ENCODE peak calls at places on chromosomes 7 and 10, in four cellular contexts. L is A549; S is CD8-positive, alpha-beta T cell; N is psoas muscle. P is an unnamed sample. For H3K9me3, the result is how much of the 10 kb centered on the place peaks cover.

GRCh38 chr7:116863168-116863670 is 832 bp downstream of the CAPZA2 start:
- DNase-seq in N (peak), L (peak), S (no peak), P (no peak)

GRCh38 chr10:35274511-35275060 is 61.7 kb upstream of the CCNY start:
- DNase-seq in N (no peak), L (no peak), S (no peak), P (no peak)

GRCh38 chr7:52502281-52502680 is 533.2 kb upstream of the POM121L12 start:
- DNase-seq in S (no peak), N (no peak), L (no peak), P (no peak)

GRCh38 chr7:90946711-90947501 is 317.3 kb upstream of the FZD1 start:
- DNase-seq in S (no peak), N (no peak), L (no peak), P (no peak)

GRCh38 chr10:99540673-99541531 is 8.2 kb downstream of the NKX2-3 start:
- DNase-seq in N (no peak), S (no peak), L (no peak), P (peak)

GRCh38 chr10:124308811-124309210 is 109.9 kb downstream of the OAT start:
- DNase-seq in S (no peak), N (no peak), L (no peak), P (no peak)

GRCh38 chr7:81607987-81608386 is 161.9 kb downstream of the HGF start:
- DNase-seq in L (no peak), N (no peak), S (no peak), P (no peak)

GRCh38 chr7:94397721-94398120 is 3.0 kb downstream of the COL1A2 start:
- DNase-seq in S (no peak), L (no peak), N (no peak), P (no peak)

GRCh38 chr7:148856891-148857290 is 27.2 kb downstream of the EZH2 start:
- DNase-seq in L (no peak), N (no peak), S (no peak), P (no peak)

GRCh38 chr7:80740778-80741545 is 102.5 kb downstream of the CD36 start:
- DNase-seq in N (no peak), L (peak), S (no peak), P (no peak)

GRCh38 chr7:105911961-105912575 is 35.7 kb upstream of the ATXN7L1 start:
- DNase-seq in S (no peak), L (no peak), N (no peak), P (no peak)

GRCh38 chr7:7595451-7595850 is 28.8 kb downstream of the MIOS start:
- DNase-seq in L (peak), N (no peak), S (no peak), P (no peak)

GRCh38 chr7:50182734-50183133 is 89.7 kb upstream of the ZPBP start:
- DNase-seq in N (no peak), L (no peak), S (no peak), P (no peak)

GRCh38 chr7:15571303-15571878 is 9.6 kb upstream of the AGMO start:
- DNase-seq in L (no peak), S (no peak), N (no peak), P (no peak)

GRCh38 chr7:101169110-101169837 is 3.9 kb upstream of the VGF start:
- DNase-seq in N (no peak), L (no peak), S (no peak), P (no peak)

DNA sequence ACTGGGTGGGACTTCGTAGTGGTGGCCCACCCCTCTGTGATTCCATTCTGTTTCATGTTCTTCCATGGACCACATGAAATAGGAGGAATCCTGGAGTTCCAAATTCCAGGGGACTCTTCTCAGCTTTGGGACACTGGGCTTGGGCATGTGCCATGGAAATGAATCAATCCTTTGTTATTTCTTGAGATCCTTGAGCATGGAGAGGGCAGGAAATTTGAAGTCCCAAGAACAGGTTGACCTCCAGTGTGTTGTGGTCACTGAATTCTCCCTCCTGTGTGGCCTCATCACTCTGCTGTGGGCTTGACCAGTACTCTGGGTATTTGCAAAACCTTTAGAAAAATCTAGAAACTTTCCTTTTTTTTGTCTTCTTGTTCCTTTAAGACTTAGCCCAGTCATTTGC is 22.7 kb downstream of the TACR2 start:
- DNase-seq in S (no peak), L (no peak), N (no peak), P (no peak)
- H3K27ac ChIP-seq in S (no peak), L (no peak), N (no peak), P (no peak)

GRCh38 chr7:158244873-158245723 is 342.5 kb downstream of the PTPRN2 start:
- DNase-seq in L (no peak), N (peak), S (no peak), P (peak)

GRCh38 chr7:158244430-158244829 is 343.2 kb downstream of the PTPRN2 start:
- DNase-seq in N (no peak), L (no peak), S (no peak), P (no peak)

GRCh38 chr7:158246960-158247673 is 340.5 kb downstream of the PTPRN2 start:
- DNase-seq in S (no peak), L (no peak), N (peak), P (peak)

GRCh38 chr7:158246272-158246959 is 341.2 kb downstream of the PTPRN2 start:
- DNase-seq in S (no peak), L (no peak), N (no peak), P (peak)

GRCh38 chr7:158245724-158246041 is 341.9 kb downstream of the PTPRN2 start:
- DNase-seq in N (peak), L (no peak), S (no peak), P (peak)
- H3K9me3 ChIP-seq in N (under half), L (under half), S (under half), P (under half)

GRCh38 chr10:11713963-11714362 is 28.2 kb upstream of the ECHDC3 start:
- DNase-seq in L (no peak), N (no peak), S (no peak), P (no peak)

GRCh38 chr10:11714750-11715365 is 27.3 kb upstream of the ECHDC3 start:
- DNase-seq in N (no peak), S (no peak), L (no peak), P (no peak)

GRCh38 chr10:11713186-11713743 is 28.9 kb upstream of the ECHDC3 start:
- DNase-seq in S (no peak), L (no peak), N (no peak), P (no peak)

GRCh38 chr10:11716704-11717103 is 25.5 kb upstream of the ECHDC3 start:
- DNase-seq in L (no peak), S (no peak), N (no peak), P (no peak)

GRCh38 chr10:11715815-11716494 is 26.2 kb upstream of the ECHDC3 start:
- DNase-seq in N (no peak), S (no peak), L (no peak), P (peak)
- H3K27ac ChIP-seq in N (no peak), S (no peak), L (no peak), P (peak)

DNA sequence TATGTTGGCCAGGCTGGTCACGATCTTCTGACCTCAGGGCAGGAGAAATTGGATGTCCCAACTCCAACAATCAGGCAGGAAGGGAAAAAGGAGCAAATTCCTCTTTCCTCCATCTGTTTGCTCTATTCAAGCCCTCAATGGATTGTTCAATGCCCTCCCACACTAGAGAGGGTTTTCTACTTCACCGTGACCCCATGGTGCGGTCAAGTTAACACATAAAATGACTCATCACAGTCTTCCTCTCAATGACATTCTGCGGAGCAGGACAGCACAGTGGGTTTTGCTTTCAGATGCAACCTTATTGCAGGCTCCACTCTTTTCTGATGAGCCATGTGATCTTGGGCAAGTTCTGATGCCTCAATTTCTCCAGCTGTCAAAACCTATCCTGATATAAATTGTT is 364.9 kb downstream of the ANKRD30A start:
- DNase-seq in L (peak), N (no peak), S (no peak), P (no peak)
- H3K9me3 ChIP-seq in L (under half), N (under half), S (under half), P (under half)

GRCh38 chr10:50540826-50541122 is 83.0 kb downstream of the SGMS1 start:
- DNase-seq in N (no peak), S (no peak), L (no peak), P (no peak)
- H3K27ac ChIP-seq in N (no peak), S (no peak), L (no peak), P (no peak)

DNA sequence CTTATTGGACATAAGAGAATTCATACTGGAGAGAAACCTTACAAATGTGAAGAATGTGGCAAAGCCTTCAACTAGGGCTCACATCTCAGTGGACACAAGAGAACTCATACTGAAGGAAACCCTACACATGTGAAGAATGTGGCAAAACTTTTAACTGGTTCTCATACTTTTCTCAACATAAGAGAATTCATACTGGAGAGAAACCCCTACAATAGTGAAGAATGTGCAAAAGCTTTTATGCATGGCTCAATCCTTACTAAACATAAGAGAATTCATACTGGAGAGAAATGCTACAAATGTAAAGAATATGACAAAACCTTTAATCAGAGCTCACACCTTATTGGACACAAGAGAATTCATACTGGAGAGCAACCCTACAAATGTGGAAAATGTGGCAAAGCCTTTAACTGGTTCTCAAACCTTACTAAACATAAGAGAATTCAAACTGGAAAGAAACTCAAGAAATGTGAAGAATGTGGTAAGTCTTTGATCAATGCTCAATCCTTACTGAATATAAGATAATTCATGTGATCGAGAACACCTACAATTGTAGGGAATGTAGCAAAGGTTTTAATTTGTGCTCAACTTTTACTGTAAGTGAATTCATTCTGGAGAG is 121.8 kb upstream of the ZNF722 start:
- DNase-seq in L (no peak), S (no peak), N (no peak), P (no peak)
- H3K9me3 ChIP-seq in L (under half), S (under half), N (half or more), P (under half)

DNA sequence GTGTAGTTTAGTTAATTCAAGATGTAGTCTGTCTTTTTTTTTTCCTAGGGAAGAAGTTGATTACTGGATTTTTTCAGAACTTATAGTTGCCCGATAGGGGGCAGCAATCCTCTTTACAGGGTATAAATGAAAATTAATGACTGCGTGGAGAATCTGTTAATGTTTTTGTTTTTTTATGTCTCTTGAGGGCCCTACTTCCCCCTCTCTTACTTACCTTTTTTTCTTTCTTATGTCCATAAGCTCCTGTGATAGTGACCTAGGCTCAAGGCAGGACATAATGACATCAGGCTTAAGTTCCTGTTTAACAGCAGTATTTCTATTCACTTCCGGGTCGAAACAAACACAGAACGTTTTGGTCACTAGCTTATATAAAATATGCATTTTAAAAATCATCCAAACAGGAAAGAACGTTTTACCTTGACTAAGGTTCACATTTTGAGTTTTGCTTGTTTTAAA is 18.8 kb downstream of the CDC123 start:
- DNase-seq in N (no peak), L (peak), S (peak), P (no peak)
- H3K27ac ChIP-seq in N (peak), L (peak), S (no peak), P (peak)

P was measured in stomach.